ENCODE peak calls at places on chromosomes 2 and 18, in six cellular contexts. One of them, this sample, is unnamed.

GRCh38 chr18:74528913-74529312 is 5.4 kb upstream of the CNDP1 start:
- DNase-seq in K562: no peak
- DNase-seq in foreskin keratinocyte: no peak
- DNase-seq in endodermal cell: no peak
- DNase-seq in HCT116: no peak
- DNase-seq in IMR-90: no peak
- DNase-seq in this sample: no peak

GRCh38 chr2:236554629-236555282 is 14.9 kb upstream of the ACKR3 start:
- DNase-seq in foreskin keratinocyte: no peak
- DNase-seq in endodermal cell: peak; percentile 13
- DNase-seq in HCT116: no peak
- DNase-seq in K562: no peak
- DNase-seq in IMR-90: no peak
- DNase-seq in this sample: no peak

GRCh38 chr2:124027182-124027581 is 2.1 kb downstream of the CNTNAP5 start:
- DNase-seq in foreskin keratinocyte: peak; percentile 50
- DNase-seq in endodermal cell: peak; percentile 62
- DNase-seq in K562: peak; percentile 27
- DNase-seq in HCT116: no peak
- DNase-seq in IMR-90: peak; percentile 30
- DNase-seq in this sample: peak; percentile 80

GRCh38 chr2:157821519-157822131 is 54.5 kb downstream of the ACVR1 start:
- DNase-seq in foreskin keratinocyte: no peak
- DNase-seq in endodermal cell: no peak
- DNase-seq in HCT116: no peak
- DNase-seq in K562: no peak
- DNase-seq in IMR-90: no peak
- DNase-seq in this sample: no peak

GRCh38 chr2:207881902-207882301 is 112.2 kb upstream of the FZD5 start:
- DNase-seq in IMR-90: no peak
- DNase-seq in K562: no peak
- DNase-seq in HCT116: no peak
- DNase-seq in endodermal cell: no peak
- DNase-seq in foreskin keratinocyte: no peak
- DNase-seq in this sample: no peak

GRCh38 chr2:216696751-216697560 is 1.6 kb upstream of the IGFBP5 start:
- DNase-seq in IMR-90: peak; percentile 71
- DNase-seq in HCT116: peak; percentile 48
- DNase-seq in K562: no peak
- DNase-seq in foreskin keratinocyte: no peak
- DNase-seq in endodermal cell: no peak
- DNase-seq in this sample: peak; percentile 54

GRCh38 chr2:174342600-174343342 is 8.0 kb downstream of the SP9 start:
- DNase-seq in HCT116: no peak
- DNase-seq in IMR-90: no peak
- DNase-seq in foreskin keratinocyte: no peak
- DNase-seq in K562: no peak
- DNase-seq in endodermal cell: peak; percentile 68
- DNase-seq in this sample: no peak

GRCh38 chr18:60259052-60259681 is 113.4 kb downstream of the MC4R start:
- DNase-seq in endodermal cell: no peak
- DNase-seq in HCT116: no peak
- DNase-seq in IMR-90: peak; percentile 38
- DNase-seq in foreskin keratinocyte: peak; percentile 55
- DNase-seq in K562: no peak
- DNase-seq in this sample: no peak

GRCh38 chr2:32360416-32360815 is 3.6 kb downstream of the BIRC6 start:
- DNase-seq in HCT116: no peak
- DNase-seq in IMR-90: peak; percentile 56
- DNase-seq in foreskin keratinocyte: no peak
- DNase-seq in endodermal cell: no peak
- DNase-seq in K562: no peak
- DNase-seq in this sample: no peak

GRCh38 chr2:105888625-105889024 is 143.9 kb downstream of the NCK2 start:
- DNase-seq in K562: no peak
- DNase-seq in HCT116: peak; percentile 7
- DNase-seq in endodermal cell: peak; percentile 74
- DNase-seq in IMR-90: no peak
- DNase-seq in foreskin keratinocyte: no peak
- DNase-seq in this sample: no peak

GRCh38 chr2:40369619-40370397 is 82.1 kb downstream of the SLC8A1 start:
- DNase-seq in HCT116: no peak
- DNase-seq in endodermal cell: no peak
- DNase-seq in foreskin keratinocyte: no peak
- DNase-seq in IMR-90: peak; percentile 85
- DNase-seq in K562: no peak
- DNase-seq in this sample: peak; percentile 61

GRCh38 chr2:203599509-203599908 is 64.4 kb upstream of the RAPH1 start:
- DNase-seq in IMR-90: no peak
- DNase-seq in HCT116: no peak
- DNase-seq in endodermal cell: no peak
- DNase-seq in K562: no peak
- DNase-seq in foreskin keratinocyte: no peak
- DNase-seq in this sample: no peak

GRCh38 chr2:203470371-203470770 is 64.7 kb downstream of the RAPH1 start:
- DNase-seq in HCT116: no peak
- DNase-seq in endodermal cell: no peak
- DNase-seq in foreskin keratinocyte: no peak
- DNase-seq in IMR-90: no peak
- DNase-seq in K562: no peak
- DNase-seq in this sample: no peak

GRCh38 chr2:167212054-167212648 is 323.9 kb downstream of the XIRP2 start:
- DNase-seq in endodermal cell: peak; percentile 66
- DNase-seq in HCT116: peak; percentile 10
- DNase-seq in IMR-90: peak; percentile 66
- DNase-seq in K562: peak; percentile 42
- DNase-seq in foreskin keratinocyte: peak; percentile 33
- DNase-seq in this sample: peak; percentile 72

GRCh38 chr2:168216351-168217005 is 30.9 kb downstream of the STK39 start:
- DNase-seq in foreskin keratinocyte: no peak
- DNase-seq in IMR-90: peak; percentile 41
- DNase-seq in endodermal cell: no peak
- DNase-seq in K562: no peak
- DNase-seq in HCT116: peak; percentile 97
- DNase-seq in this sample: peak; percentile 38

GRCh38 chr18:3329871-3330270 is 67.9 kb downstream of the MYL12B start:
- DNase-seq in IMR-90: no peak
- DNase-seq in foreskin keratinocyte: no peak
- DNase-seq in endodermal cell: no peak
- DNase-seq in K562: no peak
- DNase-seq in HCT116: no peak
- DNase-seq in this sample: no peak

GRCh38 chr2:184599054-184599874 is 935 bp downstream of the ZNF804A start:
- DNase-seq in endodermal cell: peak; percentile 54
- DNase-seq in foreskin keratinocyte: peak; percentile 7
- DNase-seq in HCT116: peak; percentile 19
- DNase-seq in K562: no peak
- DNase-seq in IMR-90: peak; percentile 34
- DNase-seq in this sample: no peak

GRCh38 chr2:152453129-152453642 is 118.2 kb downstream of the FMNL2 start:
- DNase-seq in K562: no peak
- DNase-seq in IMR-90: peak; percentile 13
- DNase-seq in HCT116: no peak
- DNase-seq in foreskin keratinocyte: no peak
- DNase-seq in endodermal cell: peak; percentile 89
- DNase-seq in this sample: no peak

GRCh38 chr2:24972315-24972958 is 682 bp upstream of the DNAJC27 start:
- DNase-seq in IMR-90: no peak
- DNase-seq in K562: no peak
- DNase-seq in endodermal cell: peak; percentile 71
- DNase-seq in HCT116: peak; percentile 12
- DNase-seq in foreskin keratinocyte: peak; percentile 19
- DNase-seq in this sample: peak; percentile 44

GRCh38 chr2:70868970-70869369 is 33.4 kb upstream of the CD207 start:
- DNase-seq in foreskin keratinocyte: no peak
- DNase-seq in endodermal cell: no peak
- DNase-seq in IMR-90: no peak
- DNase-seq in K562: peak; percentile 25
- DNase-seq in HCT116: no peak
- DNase-seq in this sample: no peak

GRCh38 chr2:105919826-105920225 is 175.1 kb downstream of the NCK2 start:
- DNase-seq in HCT116: peak; percentile 62
- DNase-seq in K562: peak; percentile 65
- DNase-seq in IMR-90: peak; percentile 62
- DNase-seq in endodermal cell: peak; percentile 80
- DNase-seq in foreskin keratinocyte: peak; percentile 51
- DNase-seq in this sample: no peak

GRCh38 chr2:224023188-224023587 is 15.9 kb downstream of the SERPINE2 start:
- DNase-seq in HCT116: no peak
- DNase-seq in K562: no peak
- DNase-seq in IMR-90: peak; percentile 76
- DNase-seq in foreskin keratinocyte: peak; percentile 65
- DNase-seq in endodermal cell: no peak
- DNase-seq in this sample: no peak

GRCh38 chr2:68415521-68415920 is 50.4 kb downstream of the PLEK start:
- DNase-seq in HCT116: no peak
- DNase-seq in endodermal cell: no peak
- DNase-seq in foreskin keratinocyte: no peak
- DNase-seq in IMR-90: no peak
- DNase-seq in K562: no peak
- DNase-seq in this sample: no peak

GRCh38 chr2:127650785-127651380 is 4.9 kb downstream of the GPR17 start:
- DNase-seq in HCT116: no peak
- DNase-seq in foreskin keratinocyte: no peak
- DNase-seq in K562: no peak
- DNase-seq in endodermal cell: no peak
- DNase-seq in IMR-90: no peak
- DNase-seq in this sample: no peak

GRCh38 chr2:44833123-44834069 is 108.1 kb upstream of the SIX3 start:
- DNase-seq in IMR-90: peak; percentile 9
- DNase-seq in HCT116: no peak
- DNase-seq in endodermal cell: peak; percentile 22
- DNase-seq in foreskin keratinocyte: peak; percentile 83
- DNase-seq in K562: no peak
- DNase-seq in this sample: no peak

GRCh38 chr2:172472441-172473051 is 45.2 kb downstream of the ITGA6 start:
- DNase-seq in endodermal cell: no peak
- DNase-seq in foreskin keratinocyte: no peak
- DNase-seq in HCT116: no peak
- DNase-seq in K562: no peak
- DNase-seq in IMR-90: no peak
- DNase-seq in this sample: no peak

GRCh38 chr2:203797363-203798111 is 70.0 kb upstream of the CTLA4 start:
- DNase-seq in IMR-90: peak; percentile 63
- DNase-seq in foreskin keratinocyte: no peak
- DNase-seq in endodermal cell: no peak
- DNase-seq in HCT116: no peak
- DNase-seq in K562: no peak
- DNase-seq in this sample: no peak

DNA sequence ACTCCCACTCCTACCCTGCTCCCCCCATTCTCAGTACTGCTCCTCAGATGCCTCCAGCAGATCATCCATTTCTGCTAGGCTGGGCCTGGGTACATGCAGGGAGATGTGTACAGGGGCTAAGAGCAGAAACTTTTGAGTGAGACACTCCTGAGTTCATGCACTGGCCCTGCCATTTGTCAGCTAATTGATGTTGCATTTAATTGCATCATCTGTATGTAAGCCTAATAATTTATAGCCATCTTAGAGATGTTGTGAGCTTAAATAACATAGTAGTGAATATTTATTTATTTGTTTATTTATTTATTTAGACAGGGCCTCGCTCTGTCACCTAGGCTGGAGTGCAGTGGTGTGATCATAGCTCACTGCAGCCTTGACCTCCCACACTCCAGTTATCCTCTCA is 4.9 kb upstream of the CASP8 start:
- DNase-seq in endodermal cell: no peak
- DNase-seq in HCT116: no peak
- DNase-seq in K562: no peak
- DNase-seq in IMR-90: no peak
- DNase-seq in foreskin keratinocyte: no peak
- DNase-seq in this sample: no peak
- H3K4me1 ChIP-seq in endodermal cell: no peaks in the 10 kb centered on the region
- H3K4me1 ChIP-seq in HCT116: peaks cover 21% of the 10 kb centered on the region
- H3K4me1 ChIP-seq in K562: peaks cover 33% of the 10 kb centered on the region
- H3K4me1 ChIP-seq in IMR-90: peaks cover 9% of the 10 kb centered on the region
- H3K4me1 ChIP-seq in foreskin keratinocyte: peaks cover 17% of the 10 kb centered on the region
- H3K4me1 ChIP-seq in this sample: peaks cover 3% of the 10 kb centered on the region

DNA sequence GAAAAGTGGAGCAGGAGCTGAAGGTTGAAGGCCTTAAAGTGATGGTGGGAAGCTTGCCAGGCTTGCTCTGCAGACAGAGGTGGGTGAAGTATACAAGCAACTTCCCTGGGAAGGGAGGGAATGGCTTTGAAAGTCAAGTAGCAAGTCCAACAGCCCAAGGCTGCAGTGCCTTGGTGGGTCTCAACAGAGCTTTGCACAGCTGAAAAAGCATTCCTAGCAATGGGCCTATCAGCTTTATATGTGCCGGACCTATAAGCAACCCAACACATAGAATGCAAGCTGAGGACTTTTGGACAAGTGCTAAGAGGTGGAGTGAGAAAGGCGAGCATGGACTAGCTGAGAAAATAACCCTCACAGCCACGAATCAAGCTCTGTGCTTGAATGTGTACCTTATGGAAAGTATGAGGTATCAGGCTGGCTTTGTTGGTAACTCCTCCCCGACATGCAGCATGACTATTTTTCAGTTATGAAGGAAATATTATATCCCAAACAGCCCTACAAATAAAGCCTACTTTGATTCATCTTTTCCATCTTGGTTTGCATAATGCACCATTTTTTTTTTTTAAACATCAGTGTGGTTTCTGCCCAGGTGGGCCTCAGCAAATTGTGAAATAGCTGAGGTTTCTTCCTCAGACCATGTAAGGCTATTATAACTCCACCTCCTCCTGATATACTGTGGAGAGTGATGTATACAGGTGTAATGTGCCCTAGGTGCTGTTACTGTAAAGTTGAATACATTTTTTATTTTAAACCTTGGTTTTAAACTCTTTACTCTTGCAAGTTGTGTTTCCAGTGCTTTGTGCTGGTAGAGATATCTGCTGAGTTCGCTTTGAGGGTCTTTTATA is 241.4 kb upstream of the CXCR4 start:
- DNase-seq in endodermal cell: no peak
- DNase-seq in foreskin keratinocyte: no peak
- DNase-seq in K562: no peak
- DNase-seq in HCT116: no peak
- DNase-seq in IMR-90: no peak
- DNase-seq in this sample: no peak
- H3K27ac ChIP-seq in endodermal cell: no peak overlapping the region
- H3K27ac ChIP-seq in foreskin keratinocyte: no peak overlapping the region
- H3K27ac ChIP-seq in K562: no peak overlapping the region
- H3K27ac ChIP-seq in HCT116: no peak overlapping the region
- H3K27ac ChIP-seq in IMR-90: no peak overlapping the region
- H3K27ac ChIP-seq in this sample: no peak overlapping the region

DNA sequence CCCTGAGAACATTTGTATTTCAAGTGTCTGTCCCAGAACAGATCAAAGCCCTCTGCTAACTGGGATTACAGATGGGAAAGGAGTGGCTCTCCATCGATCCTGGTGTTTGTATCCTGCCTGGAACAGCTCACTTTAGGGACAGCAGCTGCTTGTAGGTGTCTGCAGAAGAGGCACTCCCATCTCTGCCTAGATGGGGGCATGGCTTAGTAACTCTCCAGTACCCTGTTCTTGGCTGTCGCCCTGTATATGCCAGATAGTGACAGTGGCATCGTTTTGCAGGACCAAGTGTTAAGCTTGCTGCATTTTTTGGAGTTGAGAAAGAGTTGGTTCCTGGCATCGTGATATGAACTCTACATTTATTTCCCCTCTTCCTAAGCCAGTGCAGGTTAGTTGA is 189.9 kb downstream of the SH3RF3 start:
- DNase-seq in endodermal cell: no peak
- DNase-seq in IMR-90: no peak
- DNase-seq in K562: no peak
- DNase-seq in foreskin keratinocyte: no peak
- DNase-seq in HCT116: no peak
- DNase-seq in this sample: no peak
- H3K4me1 ChIP-seq in endodermal cell: peaks cover 6% of the 10 kb centered on the region
- H3K4me1 ChIP-seq in IMR-90: peaks cover 42% of the 10 kb centered on the region
- H3K4me1 ChIP-seq in K562: no peaks in the 10 kb centered on the region
- H3K4me1 ChIP-seq in foreskin keratinocyte: peaks cover 9% of the 10 kb centered on the region
- H3K4me1 ChIP-seq in HCT116: no peaks in the 10 kb centered on the region
- H3K4me1 ChIP-seq in this sample: peaks cover 11% of the 10 kb centered on the region

GRCh38 chr2:217851191-217852020 is 151.4 kb downstream of the TNS1 start:
- DNase-seq in endodermal cell: no peak
- DNase-seq in HCT116: no peak
- DNase-seq in K562: no peak
- DNase-seq in IMR-90: peak; percentile 68
- DNase-seq in foreskin keratinocyte: peak; percentile 36
- DNase-seq in this sample: no peak
- H3K27ac ChIP-seq in endodermal cell: no peak overlapping the region
- H3K27ac ChIP-seq in HCT116: peak overlapping the region; percentile 20
- H3K27ac ChIP-seq in K562: no peak overlapping the region
- H3K27ac ChIP-seq in IMR-90: no peak overlapping the region
- H3K27ac ChIP-seq in foreskin keratinocyte: no peak overlapping the region
- H3K27ac ChIP-seq in this sample: no peak overlapping the region

This sample was measured in cardiac muscle cell.